ENCODE peak calls at places on chromosome X, in eight cellular contexts. H, X, V, S, J, A, B and M are unnamed samples.

GRCh38 chrX:5632061-5632614 is 596.5 kb downstream of the NLGN4X start:
- DNase-seq in V (no peak), X (no peak), A (no peak), S (no peak), H (no peak), B (no peak), J (no peak), M (no peak)

GRCh38 chrX:44062842-44063241 is 89.7 kb upstream of the NDP start:
- DNase-seq in J (no peak), S (no peak), H (no peak), B (no peak), A (no peak), V (no peak), X (no peak), M (no peak)

GRCh38 chrX:154325541-154325940 is 29.9 kb downstream of the TKTL1 start:
- DNase-seq in S (no peak), B (no peak), J (no peak), A (no peak), X (no peak), H (no peak), V (no peak), M (no peak)

GRCh38 chrX:44223150-44223549 is 120.3 kb downstream of the EFHC2 start:
- DNase-seq in X (no peak), V (no peak), J (no peak), B (no peak), S (no peak), A (no peak), H (no peak), M (no peak)

GRCh38 chrX:24002792-24003191 is 24.2 kb downstream of the KLHL15 start:
- DNase-seq in B (no peak), J (no peak), X (no peak), S (no peak), V (no peak), A (no peak), H (no peak), M (no peak)

GRCh38 chrX:107700317-107700774 is 72.0 kb downstream of the PRPS1 start:
- DNase-seq in H (no peak), X (no peak), A (no peak), J (no peak), B (no peak), S (no peak), V (no peak), M (no peak)

GRCh38 chrX:130529531-130529930 is 127.7 kb downstream of the RBMX2 start:
- DNase-seq in J (no peak), A (no peak), V (no peak), X (no peak), S (no peak), B (no peak), H (no peak), M (no peak)

GRCh38 chrX:153946910-153947769 is 2.7 kb upstream of the RENBP start:
- DNase-seq in A (peak), B (peak), S (peak), J (peak), X (peak), H (peak), V (peak), M (peak)

GRCh38 chrX:71911023-71911730 is 532 bp downstream of the NHSL2 start:
- DNase-seq in S (no peak), X (peak), A (peak), B (peak), H (no peak), V (peak), J (peak), M (peak)

GRCh38 chrX:101595739-101596419 is 21.9 kb downstream of the ARMCX6 start:
- DNase-seq in J (no peak), H (no peak), S (no peak), X (peak), B (peak), A (no peak), V (peak), M (peak)